ENCODE peak calls at places on chromosomes 16 and 17, in eight cellular contexts. H, Z, Q, W, I, F, L and Y are unnamed samples.

GRCh38 chr16:56972898-56973689 is 11.3 kb downstream of the CETP start:
- DNase-seq in H (no peak), Z (no peak), Q (no peak), W (no peak), I (no peak), F (no peak), L (no peak), Y (no peak)

GRCh38 chr16:12157510-12158093 is 181.1 kb downstream of the SNX29 start:
- DNase-seq in H (peak), Z (no peak), Q (no peak), W (peak), I (no peak), F (no peak), L (peak), Y (no peak)

GRCh38 chr16:3608069-3608468 is 3.3 kb downstream of the SLX4 start:
- DNase-seq in H (no peak), Z (no peak), Q (no peak), W (no peak), I (no peak), F (no peak), L (no peak), Y (no peak)

GRCh38 chr17:7745748-7746470 is 28.4 kb downstream of the DNAH2 start:
- DNase-seq in H (peak), Z (no peak), Q (no peak), W (peak), I (no peak), F (no peak), L (peak), Y (peak)

GRCh38 chr17:5516060-5516792 is 29.9 kb downstream of the MIS12 start:
- DNase-seq in H (peak), Z (no peak), Q (no peak), W (peak), I (no peak), F (no peak), L (peak), Y (no peak)

GRCh38 chr17:31740611-31741082 is 118.4 kb downstream of the COPRS start:
- DNase-seq in H (peak), Z (no peak), Q (no peak), W (peak), I (no peak), F (no peak), L (peak), Y (no peak)

GRCh38 chr16:66924527-66925321 is 611 bp downstream of the RRAD start:
- DNase-seq in H (no peak), Z (no peak), Q (peak), W (no peak), I (no peak), F (no peak), L (peak), Y (peak)

GRCh38 chr16:50627419-50627818 is 53.7 kb downstream of the SNX20 start:
- DNase-seq in H (peak), Z (peak), Q (peak), W (no peak), I (peak), F (peak), L (peak), Y (no peak)

GRCh38 chr17:50632637-50633036 is 2.0 kb upstream of the ABCC3 start:
- DNase-seq in H (no peak), Z (no peak), Q (no peak), W (no peak), I (no peak), F (no peak), L (no peak), Y (no peak)

GRCh38 chr17:51166987-51167931 is 1.0 kb downstream of the NME2 start:
- DNase-seq in H (peak), Z (peak), Q (peak), W (no peak), I (peak), F (peak), L (peak), Y (peak)

GRCh38 chr17:75096082-75096625 is 8.4 kb downstream of the SLC16A5 start:
- DNase-seq in H (peak), Z (no peak), Q (no peak), W (peak), I (no peak), F (peak), L (peak), Y (peak)

GRCh38 chr16:57255686-57256415 is 10.8 kb downstream of the ARL2BP start:
- DNase-seq in H (no peak), Z (no peak), Q (no peak), W (no peak), I (no peak), F (no peak), L (no peak), Y (no peak)

GRCh38 chr16:58339452-58339938 is 44.7 kb upstream of the PRSS54 start:
- DNase-seq in H (peak), Z (no peak), Q (no peak), W (no peak), I (no peak), F (no peak), L (peak), Y (no peak)